ENCODE peak calls at places on chromosomes 12 and 14, in six cellular contexts. One of them, this sample, is unnamed.

GRCh38 chr14:52650774-52651173 is 44.6 kb downstream of the ERO1A start:
- DNase-seq in neuronal stem cell: no peak
- DNase-seq in IMR-90: no peak
- DNase-seq in H9: no peak
- DNase-seq in mesendoderm: no peak
- DNase-seq in H1: no peak
- DNase-seq in this sample: no peak

GRCh38 chr12:64042901-64043300 is 179.2 kb downstream of the KICS2 start:
- DNase-seq in neuronal stem cell: no peak
- DNase-seq in IMR-90: peak
- DNase-seq in H9: no peak
- DNase-seq in mesendoderm: no peak
- DNase-seq in H1: no peak
- DNase-seq in this sample: no peak

GRCh38 chr12:31370645-31371620 is 45.0 kb upstream of the SINHCAF start:
- DNase-seq in neuronal stem cell: peak
- DNase-seq in IMR-90: no peak
- DNase-seq in H9: peak
- DNase-seq in mesendoderm: peak
- DNase-seq in H1: peak
- DNase-seq in this sample: peak

GRCh38 chr14:68094158-68094557 is 274.6 kb downstream of the RAD51B start:
- DNase-seq in neuronal stem cell: no peak
- DNase-seq in IMR-90: no peak
- DNase-seq in H9: no peak
- DNase-seq in mesendoderm: no peak
- DNase-seq in H1: no peak
- DNase-seq in this sample: no peak

GRCh38 chr14:41604793-41605534 is 1.7 kb upstream of the LRFN5 start:
- DNase-seq in neuronal stem cell: peak
- DNase-seq in IMR-90: peak
- DNase-seq in H9: peak
- DNase-seq in mesendoderm: peak
- DNase-seq in H1: no peak
- DNase-seq in this sample: peak

GRCh38 chr12:10406725-10407124 is 2.8 kb downstream of the KLRC4 start:
- DNase-seq in neuronal stem cell: no peak
- DNase-seq in IMR-90: no peak
- DNase-seq in H9: no peak
- DNase-seq in mesendoderm: no peak
- DNase-seq in H1: no peak
- DNase-seq in this sample: no peak

GRCh38 chr12:32566663-32567634 is 112.2 kb upstream of the DNM1L start:
- DNase-seq in neuronal stem cell: no peak
- DNase-seq in IMR-90: peak
- DNase-seq in H9: no peak
- DNase-seq in mesendoderm: peak
- DNase-seq in H1: peak
- DNase-seq in this sample: no peak

GRCh38 chr14:98955036-98955740 is 316.8 kb downstream of the BCL11B start:
- DNase-seq in neuronal stem cell: no peak
- DNase-seq in IMR-90: no peak
- DNase-seq in H9: no peak
- DNase-seq in mesendoderm: no peak
- DNase-seq in H1: no peak
- DNase-seq in this sample: no peak

GRCh38 chr12:131836714-131837397 is 8.7 kb downstream of the MMP17 start:
- DNase-seq in neuronal stem cell: no peak
- DNase-seq in IMR-90: no peak
- DNase-seq in H9: no peak
- DNase-seq in mesendoderm: no peak
- DNase-seq in H1: no peak
- DNase-seq in this sample: no peak

DNA sequence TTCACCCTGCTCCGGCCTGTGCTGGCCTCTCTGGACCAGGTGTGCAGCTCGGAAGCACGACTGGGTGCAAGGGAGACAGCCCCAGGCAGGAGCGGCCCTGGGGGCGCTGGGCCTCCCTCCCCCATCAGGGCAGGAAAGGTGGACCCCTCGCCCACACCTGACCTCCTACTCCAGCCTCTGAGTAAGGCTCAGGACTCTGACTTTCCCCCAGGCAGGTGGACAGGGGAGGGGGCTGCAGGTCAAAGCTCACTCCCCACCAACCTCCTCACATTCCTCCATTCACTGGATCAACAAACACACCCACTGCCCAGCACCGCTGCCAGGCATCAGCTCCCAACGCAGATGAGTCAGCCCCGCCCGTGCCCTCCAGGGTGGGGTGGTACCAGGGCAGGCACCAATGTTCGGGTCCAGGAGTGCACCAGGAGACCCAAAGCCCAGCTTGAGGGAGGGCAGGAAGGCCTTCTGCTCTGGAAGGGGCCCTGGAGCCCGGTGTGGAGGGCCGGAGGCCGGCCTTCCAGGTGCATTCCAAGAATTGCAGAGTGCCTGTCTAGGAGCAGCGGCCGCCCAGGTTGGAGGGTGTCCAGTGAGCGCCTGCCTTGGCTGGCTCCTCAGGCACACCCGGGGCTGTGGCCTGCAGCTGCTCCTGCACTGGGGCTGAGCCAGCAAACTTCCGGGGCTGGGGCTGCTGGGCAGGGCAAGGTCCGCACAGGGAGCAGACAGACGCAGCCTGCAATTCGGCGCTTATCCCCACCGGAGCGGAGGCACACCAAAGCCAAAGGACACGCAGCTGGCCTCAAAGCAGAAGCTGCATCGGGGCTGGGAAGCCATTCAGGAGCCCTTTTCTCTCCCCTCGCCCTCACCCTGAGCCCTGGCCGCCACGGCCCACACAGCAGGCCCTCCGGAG is 1.6 kb upstream of the INF2 start:
- DNase-seq in neuronal stem cell: no peak
- DNase-seq in IMR-90: no peak
- DNase-seq in H9: peak
- DNase-seq in mesendoderm: peak
- DNase-seq in H1: no peak
- DNase-seq in this sample: peak
- H2AK5ac ChIP-seq in neuronal stem cell: peak
- H2AK5ac ChIP-seq in IMR-90: peak
- H2AK5ac ChIP-seq in H9: no peak
- H2AK5ac ChIP-seq in mesendoderm: peak
- H2AK5ac ChIP-seq in H1: no peak
- H2AK5ac ChIP-seq in this sample: peak

GRCh38 chr12:53500776-53501614 is at the start of gene TARBP2:
- DNase-seq in neuronal stem cell: peak
- DNase-seq in IMR-90: peak
- DNase-seq in H9: peak
- DNase-seq in mesendoderm: peak
- DNase-seq in H1: peak
- DNase-seq in this sample: peak
- H2AK5ac ChIP-seq in neuronal stem cell: peak
- H2AK5ac ChIP-seq in IMR-90: peak
- H2AK5ac ChIP-seq in H9: no peak
- H2AK5ac ChIP-seq in mesendoderm: peak
- H2AK5ac ChIP-seq in H1: peak
- H2AK5ac ChIP-seq in this sample: peak

DNA sequence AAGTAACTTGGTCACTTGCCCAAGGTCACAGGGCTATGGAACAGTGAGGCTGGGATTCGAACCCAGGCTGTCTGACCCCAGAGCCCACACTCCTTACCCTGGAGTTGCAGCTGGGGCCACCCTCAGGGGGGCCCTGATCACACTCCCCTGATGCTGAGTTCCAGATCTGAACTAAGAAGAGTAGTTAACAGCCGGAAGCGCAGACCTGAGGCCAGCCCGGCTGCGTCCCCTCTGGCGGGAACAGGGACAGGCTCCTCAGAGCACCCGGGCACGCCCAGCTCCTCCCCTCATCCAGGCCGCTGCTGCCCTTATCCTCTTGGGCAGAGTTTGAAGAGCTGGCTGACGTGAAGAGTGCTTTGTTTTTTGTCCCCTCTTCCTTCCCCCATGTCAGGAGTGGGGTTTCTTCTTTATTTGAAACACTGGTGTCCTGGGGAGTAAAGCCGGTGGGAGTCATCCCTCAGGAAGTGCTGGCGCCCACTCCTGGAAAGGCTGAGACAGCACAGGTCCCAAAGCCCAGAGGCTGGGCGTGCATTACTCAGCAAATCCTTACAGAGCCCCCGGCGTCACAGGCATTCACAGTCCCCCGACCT is 8.7 kb downstream of the PHB2 start:
- DNase-seq in neuronal stem cell: peak
- DNase-seq in IMR-90: peak
- DNase-seq in H9: peak
- DNase-seq in mesendoderm: peak
- DNase-seq in H1: no peak
- DNase-seq in this sample: peak
- H2AK5ac ChIP-seq in neuronal stem cell: no peak
- H2AK5ac ChIP-seq in IMR-90: peak
- H2AK5ac ChIP-seq in H9: no peak
- H2AK5ac ChIP-seq in mesendoderm: peak
- H2AK5ac ChIP-seq in H1: peak
- H2AK5ac ChIP-seq in this sample: peak

GRCh38 chr12:107760817-107761501 is at the start of gene PRDM4:
- DNase-seq in neuronal stem cell: peak
- DNase-seq in IMR-90: peak
- DNase-seq in H9: peak
- DNase-seq in mesendoderm: peak
- DNase-seq in H1: peak
- DNase-seq in this sample: peak
- H2AK5ac ChIP-seq in neuronal stem cell: peak
- H2AK5ac ChIP-seq in IMR-90: peak
- H2AK5ac ChIP-seq in H9: no peak
- H2AK5ac ChIP-seq in mesendoderm: no peak
- H2AK5ac ChIP-seq in H1: no peak
- H2AK5ac ChIP-seq in this sample: peak

GRCh38 chr14:95198320-95198719 is 41.0 kb upstream of the DICER1 start:
- DNase-seq in neuronal stem cell: no peak
- DNase-seq in IMR-90: no peak
- DNase-seq in H9: no peak
- DNase-seq in mesendoderm: no peak
- DNase-seq in H1: no peak
- DNase-seq in this sample: no peak
- H2AK5ac ChIP-seq in neuronal stem cell: no peak
- H2AK5ac ChIP-seq in IMR-90: no peak
- H2AK5ac ChIP-seq in H9: no peak
- H2AK5ac ChIP-seq in mesendoderm: no peak
- H2AK5ac ChIP-seq in H1: peak
- H2AK5ac ChIP-seq in this sample: no peak

This sample was measured in mesenchymal stem cell.